ENCODE peak calls at places on chromosomes 4 and X, in four cellular contexts. One of them, this sample, is unnamed. For H3K4me1, the result is how much of the 10 kb centered on the place peaks cover.

GRCh38 chrX:152656087-152656486 is 18.4 kb downstream of the GABRQ start:
- DNase-seq in CD8-positive, alpha-beta T cell: no peak
- DNase-seq in H9: no peak
- DNase-seq in tibial nerve: no peak
- DNase-seq in this sample: no peak

GRCh38 chr4:61003301-61003700 is 196.8 kb upstream of the ADGRL3 start:
- DNase-seq in tibial nerve: no peak
- DNase-seq in CD8-positive, alpha-beta T cell: no peak
- DNase-seq in H9: no peak
- DNase-seq in this sample: no peak

GRCh38 chrX:41118156-41118555 is 32.9 kb downstream of the USP9X start:
- DNase-seq in CD8-positive, alpha-beta T cell: no peak
- DNase-seq in H9: no peak
- DNase-seq in tibial nerve: no peak
- DNase-seq in this sample: no peak

GRCh38 chr4:1986578-1987210 is 22.1 kb downstream of the NELFA start:
- DNase-seq in H9: no peak
- DNase-seq in tibial nerve: no peak
- DNase-seq in CD8-positive, alpha-beta T cell: no peak
- DNase-seq in this sample: peak

GRCh38 chr4:10336471-10336870 is 120.8 kb downstream of the ZNF518B start:
- DNase-seq in H9: no peak
- DNase-seq in CD8-positive, alpha-beta T cell: no peak
- DNase-seq in tibial nerve: no peak
- DNase-seq in this sample: no peak

GRCh38 chrX:1246816-1247215 is 21.8 kb upstream of the CSF2RA start:
- DNase-seq in H9: peak
- DNase-seq in tibial nerve: peak
- DNase-seq in CD8-positive, alpha-beta T cell: peak
- DNase-seq in this sample: peak

GRCh38 chr4:139841464-139842195 is 176.0 kb downstream of the MGST2 start:
- DNase-seq in CD8-positive, alpha-beta T cell: no peak
- DNase-seq in tibial nerve: no peak
- DNase-seq in H9: no peak
- DNase-seq in this sample: peak

GRCh38 chr4:98929341-98930267 is 671 bp upstream of the EIF4E start:
- DNase-seq in CD8-positive, alpha-beta T cell: peak
- DNase-seq in tibial nerve: peak
- DNase-seq in H9: no peak
- DNase-seq in this sample: peak

GRCh38 chr4:7434766-7435150 is at the start of gene PSAPL1:
- DNase-seq in H9: peak
- DNase-seq in tibial nerve: no peak
- DNase-seq in CD8-positive, alpha-beta T cell: no peak
- DNase-seq in this sample: peak

GRCh38 chrX:44232100-44232499 is 111.4 kb downstream of the EFHC2 start:
- DNase-seq in H9: no peak
- DNase-seq in CD8-positive, alpha-beta T cell: no peak
- DNase-seq in tibial nerve: no peak
- DNase-seq in this sample: no peak
- H3K4me1 ChIP-seq in H9: under half
- H3K4me1 ChIP-seq in CD8-positive, alpha-beta T cell: under half
- H3K4me1 ChIP-seq in tibial nerve: under half
- H3K4me1 ChIP-seq in this sample: under half

DNA sequence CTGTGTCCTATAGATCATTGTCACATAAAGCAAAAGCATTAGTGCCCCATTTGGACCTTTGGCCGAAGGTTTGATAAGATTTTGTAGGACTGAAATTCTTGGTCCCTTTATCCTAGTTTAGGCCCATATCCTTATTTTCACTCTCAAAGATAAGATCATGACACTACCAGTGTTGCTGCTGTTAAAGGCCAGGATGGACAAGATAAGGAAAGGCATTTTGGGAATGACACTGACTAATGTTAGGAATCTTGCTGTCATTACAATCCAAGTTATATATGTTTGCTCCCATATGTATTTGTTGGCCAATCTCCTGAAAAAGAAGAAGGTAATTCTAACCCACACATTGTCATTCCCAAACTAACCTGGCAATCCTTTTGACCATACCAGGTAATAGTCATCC is 101.3 kb upstream of the VAMP7 start:
- DNase-seq in tibial nerve: no peak
- DNase-seq in CD8-positive, alpha-beta T cell: no peak
- DNase-seq in H9: no peak
- DNase-seq in this sample: no peak
- TF ChIP-seq CTCF in tibial nerve: no peak
- TF ChIP-seq CTCF in CD8-positive, alpha-beta T cell: no peak
- TF ChIP-seq CTCF in H9: no peak
- TF ChIP-seq CTCF in this sample: no peak

DNA sequence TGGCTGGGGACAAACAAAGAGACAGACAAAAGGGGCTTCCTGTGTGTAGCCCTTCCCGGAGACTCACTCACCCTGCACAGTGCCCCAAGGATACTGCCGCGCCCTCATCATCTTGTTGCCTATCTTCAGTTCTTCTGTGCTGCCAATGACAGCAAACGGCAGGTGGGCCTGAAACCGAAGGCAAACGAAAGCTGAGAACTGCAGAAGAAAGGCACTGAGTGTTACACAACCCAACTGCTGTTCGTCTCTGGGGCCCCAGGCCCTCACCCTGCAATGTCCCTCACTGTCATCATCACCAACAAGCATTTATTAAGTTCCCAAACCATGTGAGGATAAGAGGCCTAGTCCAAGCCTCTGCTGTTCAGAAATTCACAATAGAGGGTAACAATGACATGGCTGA is 34.4 kb upstream of the NKRF start:
- DNase-seq in H9: no peak
- DNase-seq in CD8-positive, alpha-beta T cell: no peak
- DNase-seq in tibial nerve: no peak
- DNase-seq in this sample: no peak
- H3K4me1 ChIP-seq in H9: under half
- H3K4me1 ChIP-seq in CD8-positive, alpha-beta T cell: under half
- H3K4me1 ChIP-seq in tibial nerve: under half
- H3K4me1 ChIP-seq in this sample: under half

GRCh38 chr4:150142831-150143230 is 64.6 kb downstream of the DCLK2 start:
- DNase-seq in H9: no peak
- DNase-seq in tibial nerve: no peak
- DNase-seq in CD8-positive, alpha-beta T cell: no peak
- DNase-seq in this sample: no peak

GRCh38 chr4:150140774-150141400 is 62.6 kb downstream of the DCLK2 start:
- DNase-seq in H9: no peak
- DNase-seq in CD8-positive, alpha-beta T cell: no peak
- DNase-seq in tibial nerve: no peak
- DNase-seq in this sample: no peak

GRCh38 chr4:150149381-150149780 is 71.1 kb downstream of the DCLK2 start:
- DNase-seq in tibial nerve: peak
- DNase-seq in CD8-positive, alpha-beta T cell: no peak
- DNase-seq in H9: no peak
- DNase-seq in this sample: no peak

GRCh38 chr4:150145950-150146340 is 67.7 kb downstream of the DCLK2 start:
- DNase-seq in tibial nerve: no peak
- DNase-seq in H9: no peak
- DNase-seq in CD8-positive, alpha-beta T cell: no peak
- DNase-seq in this sample: no peak

GRCh38 chr4:150145090-150145949 is 67.1 kb downstream of the DCLK2 start:
- DNase-seq in tibial nerve: no peak
- DNase-seq in CD8-positive, alpha-beta T cell: no peak
- DNase-seq in H9: peak
- DNase-seq in this sample: no peak
- TF ChIP-seq CTCF in tibial nerve: no peak
- TF ChIP-seq CTCF in CD8-positive, alpha-beta T cell: no peak
- TF ChIP-seq CTCF in H9: peak
- TF ChIP-seq CTCF in this sample: no peak

GRCh38 chrX:153929576-153929975 is 3.5 kb upstream of the ARHGAP4 start:
- DNase-seq in CD8-positive, alpha-beta T cell: no peak
- DNase-seq in tibial nerve: no peak
- DNase-seq in H9: no peak
- DNase-seq in this sample: no peak
- H3K4me1 ChIP-seq in CD8-positive, alpha-beta T cell: under half
- H3K4me1 ChIP-seq in tibial nerve: under half
- H3K4me1 ChIP-seq in H9: under half
- H3K4me1 ChIP-seq in this sample: under half

DNA sequence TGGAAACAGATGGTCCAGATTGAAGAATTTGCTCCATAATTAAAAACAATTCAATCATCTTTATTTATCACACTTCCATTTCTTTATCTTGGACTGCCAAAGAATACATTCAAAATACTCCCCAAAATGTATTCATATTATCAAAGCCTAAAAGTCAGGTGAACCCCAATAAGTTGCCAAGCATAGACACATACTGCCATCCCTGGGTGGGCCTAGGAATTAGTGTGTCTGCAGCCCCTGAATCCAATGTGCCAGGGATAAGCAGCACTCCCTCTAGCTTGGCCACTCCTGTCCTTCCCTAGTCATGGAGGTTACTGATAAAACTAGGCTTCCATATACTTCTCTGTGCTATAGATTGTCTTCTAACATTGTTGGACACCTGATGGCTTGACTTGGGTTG is 199.9 kb downstream of the TENM3 start:
- DNase-seq in CD8-positive, alpha-beta T cell: no peak
- DNase-seq in H9: no peak
- DNase-seq in tibial nerve: no peak
- DNase-seq in this sample: no peak
- TF ChIP-seq CTCF in CD8-positive, alpha-beta T cell: no peak
- TF ChIP-seq CTCF in H9: peak
- TF ChIP-seq CTCF in tibial nerve: no peak
- TF ChIP-seq CTCF in this sample: no peak

GRCh38 chr4:145438298-145438697 is 43.4 kb upstream of the SMAD1 start:
- DNase-seq in H9: no peak
- DNase-seq in CD8-positive, alpha-beta T cell: no peak
- DNase-seq in tibial nerve: no peak
- DNase-seq in this sample: no peak
- H3K4me1 ChIP-seq in H9: under half
- H3K4me1 ChIP-seq in CD8-positive, alpha-beta T cell: under half
- H3K4me1 ChIP-seq in tibial nerve: under half
- H3K4me1 ChIP-seq in this sample: under half